ENCODE peak calls at places on chromosome 10, in nine cellular contexts. One of them, this sample, is unnamed. For H3K27me3, the result is how much of the 10 kb centered on the place peaks cover.

GRCh38 chr10:51047857-51048256 is 26.4 kb upstream of the PRKG1 start:
- DNase-seq in tibial artery: no peak
- DNase-seq in esophagus squamous epithelium: no peak
- DNase-seq in psoas muscle: no peak
- DNase-seq in naive thymus-derived CD4-positive, alpha-beta T cell: no peak
- DNase-seq in WERI-Rb-1: no peak
- DNase-seq in GM23338: no peak
- DNase-seq in HCT116: no peak
- DNase-seq in CD4-positive, CD25-positive, alpha-beta regulatory T cell: no peak
- DNase-seq in this sample: no peak

GRCh38 chr10:93261961-93262610 is 188.4 kb downstream of the CYP26A1 start:
- DNase-seq in tibial artery: no peak
- DNase-seq in esophagus squamous epithelium: no peak
- DNase-seq in psoas muscle: no peak
- DNase-seq in naive thymus-derived CD4-positive, alpha-beta T cell: no peak
- DNase-seq in WERI-Rb-1: no peak
- DNase-seq in GM23338: no peak
- DNase-seq in HCT116: no peak
- DNase-seq in CD4-positive, CD25-positive, alpha-beta regulatory T cell: no peak
- DNase-seq in this sample: no peak

GRCh38 chr10:50593523-50593922 is 30.2 kb downstream of the SGMS1 start:
- DNase-seq in tibial artery: no peak
- DNase-seq in esophagus squamous epithelium: no peak
- DNase-seq in psoas muscle: no peak
- DNase-seq in naive thymus-derived CD4-positive, alpha-beta T cell: no peak
- DNase-seq in WERI-Rb-1: no peak
- DNase-seq in GM23338: no peak
- DNase-seq in HCT116: no peak
- DNase-seq in CD4-positive, CD25-positive, alpha-beta regulatory T cell: no peak
- DNase-seq in this sample: no peak

GRCh38 chr10:126455766-126456425 is 67.6 kb upstream of the ADAM12 start:
- DNase-seq in tibial artery: no peak
- DNase-seq in esophagus squamous epithelium: no peak
- DNase-seq in psoas muscle: no peak
- DNase-seq in naive thymus-derived CD4-positive, alpha-beta T cell: no peak
- DNase-seq in WERI-Rb-1: no peak
- DNase-seq in GM23338: no peak
- DNase-seq in HCT116: no peak
- DNase-seq in CD4-positive, CD25-positive, alpha-beta regulatory T cell: no peak
- DNase-seq in this sample: no peak

GRCh38 chr10:128853537-128853936 is 613.5 kb upstream of the MGMT start:
- DNase-seq in tibial artery: no peak
- DNase-seq in esophagus squamous epithelium: no peak
- DNase-seq in psoas muscle: no peak
- DNase-seq in naive thymus-derived CD4-positive, alpha-beta T cell: no peak
- DNase-seq in WERI-Rb-1: no peak
- DNase-seq in GM23338: no peak
- DNase-seq in HCT116: no peak
- DNase-seq in CD4-positive, CD25-positive, alpha-beta regulatory T cell: no peak
- DNase-seq in this sample: no peak

GRCh38 chr10:104253106-104253505 is 1.6 kb upstream of the GSTO1 start:
- DNase-seq in tibial artery: no peak
- DNase-seq in esophagus squamous epithelium: no peak
- DNase-seq in psoas muscle: no peak
- DNase-seq in naive thymus-derived CD4-positive, alpha-beta T cell: no peak
- DNase-seq in WERI-Rb-1: no peak
- DNase-seq in GM23338: no peak
- DNase-seq in HCT116: no peak
- DNase-seq in CD4-positive, CD25-positive, alpha-beta regulatory T cell: no peak
- DNase-seq in this sample: no peak

GRCh38 chr10:127151541-127151940 is 44.9 kb downstream of the INSYN2A start:
- DNase-seq in tibial artery: no peak
- DNase-seq in esophagus squamous epithelium: no peak
- DNase-seq in psoas muscle: no peak
- DNase-seq in naive thymus-derived CD4-positive, alpha-beta T cell: no peak
- DNase-seq in WERI-Rb-1: no peak
- DNase-seq in GM23338: no peak
- DNase-seq in HCT116: no peak
- DNase-seq in CD4-positive, CD25-positive, alpha-beta regulatory T cell: no peak
- DNase-seq in this sample: no peak

GRCh38 chr10:72315611-72316385 is 38.9 kb downstream of the DNAJB12 start:
- DNase-seq in tibial artery: peak
- DNase-seq in esophagus squamous epithelium: no peak
- DNase-seq in psoas muscle: peak
- DNase-seq in naive thymus-derived CD4-positive, alpha-beta T cell: no peak
- DNase-seq in WERI-Rb-1: no peak
- DNase-seq in GM23338: no peak
- DNase-seq in HCT116: no peak
- DNase-seq in CD4-positive, CD25-positive, alpha-beta regulatory T cell: no peak
- DNase-seq in this sample: no peak

GRCh38 chr10:130338588-130339070 is 202.4 kb downstream of the GLRX3 start:
- DNase-seq in tibial artery: no peak
- DNase-seq in esophagus squamous epithelium: no peak
- DNase-seq in psoas muscle: no peak
- DNase-seq in naive thymus-derived CD4-positive, alpha-beta T cell: no peak
- DNase-seq in WERI-Rb-1: no peak
- DNase-seq in GM23338: no peak
- DNase-seq in HCT116: no peak
- DNase-seq in CD4-positive, CD25-positive, alpha-beta regulatory T cell: no peak
- DNase-seq in this sample: no peak

GRCh38 chr10:102919237-102919959 is 1.3 kb downstream of the CNNM2 start:
- DNase-seq in tibial artery: peak
- DNase-seq in esophagus squamous epithelium: no peak
- DNase-seq in psoas muscle: peak
- DNase-seq in naive thymus-derived CD4-positive, alpha-beta T cell: no peak
- DNase-seq in WERI-Rb-1: no peak
- DNase-seq in GM23338: peak
- DNase-seq in HCT116: no peak
- DNase-seq in CD4-positive, CD25-positive, alpha-beta regulatory T cell: peak
- DNase-seq in this sample: no peak

GRCh38 chr10:124379609-124380193 is 39.0 kb downstream of the OAT start:
- DNase-seq in tibial artery: no peak
- DNase-seq in esophagus squamous epithelium: no peak
- DNase-seq in psoas muscle: no peak
- DNase-seq in naive thymus-derived CD4-positive, alpha-beta T cell: no peak
- DNase-seq in WERI-Rb-1: no peak
- DNase-seq in GM23338: no peak
- DNase-seq in HCT116: no peak
- DNase-seq in CD4-positive, CD25-positive, alpha-beta regulatory T cell: no peak
- DNase-seq in this sample: no peak

GRCh38 chr10:10499839-10500238 is 517.8 kb upstream of the CELF2 start:
- DNase-seq in tibial artery: no peak
- DNase-seq in esophagus squamous epithelium: no peak
- DNase-seq in psoas muscle: no peak
- DNase-seq in naive thymus-derived CD4-positive, alpha-beta T cell: no peak
- DNase-seq in WERI-Rb-1: no peak
- DNase-seq in GM23338: no peak
- DNase-seq in HCT116: no peak
- DNase-seq in CD4-positive, CD25-positive, alpha-beta regulatory T cell: no peak
- DNase-seq in this sample: no peak

GRCh38 chr10:77873558-77874380 is 52.8 kb downstream of the DLG5 start:
- DNase-seq in tibial artery: peak
- DNase-seq in esophagus squamous epithelium: no peak
- DNase-seq in psoas muscle: peak
- DNase-seq in naive thymus-derived CD4-positive, alpha-beta T cell: peak
- DNase-seq in WERI-Rb-1: no peak
- DNase-seq in GM23338: no peak
- DNase-seq in HCT116: peak
- DNase-seq in CD4-positive, CD25-positive, alpha-beta regulatory T cell: no peak
- DNase-seq in this sample: peak

GRCh38 chr10:77872151-77872946 is 54.2 kb downstream of the DLG5 start:
- DNase-seq in tibial artery: no peak
- DNase-seq in esophagus squamous epithelium: no peak
- DNase-seq in psoas muscle: peak
- DNase-seq in naive thymus-derived CD4-positive, alpha-beta T cell: no peak
- DNase-seq in WERI-Rb-1: no peak
- DNase-seq in GM23338: no peak
- DNase-seq in HCT116: no peak
- DNase-seq in CD4-positive, CD25-positive, alpha-beta regulatory T cell: no peak
- DNase-seq in this sample: no peak

GRCh38 chr10:77875730-77876129 is 50.8 kb downstream of the DLG5 start:
- DNase-seq in tibial artery: no peak
- DNase-seq in esophagus squamous epithelium: no peak
- DNase-seq in psoas muscle: no peak
- DNase-seq in naive thymus-derived CD4-positive, alpha-beta T cell: no peak
- DNase-seq in WERI-Rb-1: no peak
- DNase-seq in GM23338: no peak
- DNase-seq in HCT116: no peak
- DNase-seq in CD4-positive, CD25-positive, alpha-beta regulatory T cell: no peak
- DNase-seq in this sample: no peak

GRCh38 chr10:77874872-77875271 is 51.7 kb downstream of the DLG5 start:
- DNase-seq in tibial artery: no peak
- DNase-seq in esophagus squamous epithelium: no peak
- DNase-seq in psoas muscle: no peak
- DNase-seq in naive thymus-derived CD4-positive, alpha-beta T cell: no peak
- DNase-seq in WERI-Rb-1: no peak
- DNase-seq in GM23338: no peak
- DNase-seq in HCT116: no peak
- DNase-seq in CD4-positive, CD25-positive, alpha-beta regulatory T cell: no peak
- DNase-seq in this sample: no peak

DNA sequence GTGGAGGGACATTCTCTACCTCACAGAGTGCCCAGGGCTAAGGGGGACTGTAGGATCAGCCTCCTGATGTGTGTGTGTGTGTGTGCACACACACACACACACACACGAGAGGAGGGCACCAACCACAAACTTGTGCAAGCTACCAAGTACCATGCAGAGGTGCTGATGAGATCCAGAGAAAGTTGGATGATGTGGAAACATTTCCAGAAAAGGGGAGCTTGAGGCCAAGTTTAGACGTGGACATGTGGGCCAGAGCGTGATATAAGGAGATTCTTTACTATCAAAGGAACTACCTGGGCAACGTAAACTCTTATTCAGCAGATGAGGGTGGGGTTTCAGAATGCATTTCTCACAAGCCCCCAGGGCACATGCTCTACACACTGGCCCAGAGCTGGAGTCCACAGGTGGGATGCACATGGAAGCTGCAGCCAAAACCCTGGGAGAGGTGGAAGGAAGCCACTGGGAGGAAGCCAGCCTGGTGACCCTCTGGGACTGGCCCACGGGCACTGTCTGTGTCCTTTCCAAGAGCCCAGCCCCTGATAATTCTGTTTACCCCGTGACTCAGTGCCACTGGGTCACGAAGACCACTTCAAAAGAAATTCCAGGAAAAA is 53.5 kb downstream of the DLG5 start:
- DNase-seq in tibial artery: no peak
- DNase-seq in esophagus squamous epithelium: no peak
- DNase-seq in psoas muscle: no peak
- DNase-seq in naive thymus-derived CD4-positive, alpha-beta T cell: no peak
- DNase-seq in WERI-Rb-1: no peak
- DNase-seq in GM23338: no peak
- DNase-seq in HCT116: no peak
- DNase-seq in CD4-positive, CD25-positive, alpha-beta regulatory T cell: no peak
- DNase-seq in this sample: no peak
- H3K27ac ChIP-seq in tibial artery: no peak
- H3K27ac ChIP-seq in esophagus squamous epithelium: peak
- H3K27ac ChIP-seq in psoas muscle: peak
- H3K27ac ChIP-seq in naive thymus-derived CD4-positive, alpha-beta T cell: no peak
- H3K27ac ChIP-seq in WERI-Rb-1: no peak
- H3K27ac ChIP-seq in GM23338: no peak
- H3K27ac ChIP-seq in HCT116: peak
- H3K27ac ChIP-seq in CD4-positive, CD25-positive, alpha-beta regulatory T cell: no peak
- H3K27ac ChIP-seq in this sample: no peak

GRCh38 chr10:34513636-34514035 is 301.5 kb downstream of the PARD3 start:
- DNase-seq in tibial artery: no peak
- DNase-seq in esophagus squamous epithelium: no peak
- DNase-seq in psoas muscle: no peak
- DNase-seq in naive thymus-derived CD4-positive, alpha-beta T cell: no peak
- DNase-seq in WERI-Rb-1: no peak
- DNase-seq in GM23338: no peak
- DNase-seq in HCT116: no peak
- DNase-seq in CD4-positive, CD25-positive, alpha-beta regulatory T cell: no peak
- DNase-seq in this sample: no peak
- H3K27me3 ChIP-seq in tibial artery: under half
- H3K27me3 ChIP-seq in esophagus squamous epithelium: under half
- H3K27me3 ChIP-seq in psoas muscle: under half
- H3K27me3 ChIP-seq in naive thymus-derived CD4-positive, alpha-beta T cell: under half
- H3K27me3 ChIP-seq in WERI-Rb-1: under half
- H3K27me3 ChIP-seq in GM23338: under half
- H3K27me3 ChIP-seq in HCT116: under half
- H3K27me3 ChIP-seq in CD4-positive, CD25-positive, alpha-beta regulatory T cell: under half
- H3K27me3 ChIP-seq in this sample: under half

DNA sequence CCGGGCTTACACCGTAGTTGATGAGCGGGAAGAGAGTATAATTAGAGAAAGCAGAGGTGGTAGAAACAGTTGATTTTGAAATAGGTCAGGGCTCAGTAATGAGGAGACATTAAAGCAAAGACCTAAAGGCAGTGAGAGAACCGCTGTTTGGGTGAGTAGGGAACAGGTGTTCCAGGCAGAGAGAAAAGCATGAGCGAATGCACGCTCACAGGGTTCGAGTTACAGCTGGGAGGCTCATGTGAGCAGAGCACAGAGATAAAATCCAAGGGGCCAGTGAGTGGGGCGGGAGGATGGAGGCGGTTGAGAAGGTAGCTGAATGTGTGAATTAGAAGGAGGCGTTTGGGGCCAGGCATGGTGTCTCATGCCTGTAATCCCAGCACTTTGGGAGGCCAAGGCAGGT is 39.9 kb downstream of the APBB1IP start:
- DNase-seq in tibial artery: no peak
- DNase-seq in esophagus squamous epithelium: no peak
- DNase-seq in psoas muscle: no peak
- DNase-seq in naive thymus-derived CD4-positive, alpha-beta T cell: no peak
- DNase-seq in WERI-Rb-1: peak
- DNase-seq in GM23338: no peak
- DNase-seq in HCT116: no peak
- DNase-seq in CD4-positive, CD25-positive, alpha-beta regulatory T cell: no peak
- DNase-seq in this sample: no peak
- H3K27ac ChIP-seq in tibial artery: no peak
- H3K27ac ChIP-seq in esophagus squamous epithelium: no peak
- H3K27ac ChIP-seq in psoas muscle: no peak
- H3K27ac ChIP-seq in naive thymus-derived CD4-positive, alpha-beta T cell: peak
- H3K27ac ChIP-seq in WERI-Rb-1: no peak
- H3K27ac ChIP-seq in GM23338: no peak
- H3K27ac ChIP-seq in HCT116: no peak
- H3K27ac ChIP-seq in CD4-positive, CD25-positive, alpha-beta regulatory T cell: peak
- H3K27ac ChIP-seq in this sample: peak

DNA sequence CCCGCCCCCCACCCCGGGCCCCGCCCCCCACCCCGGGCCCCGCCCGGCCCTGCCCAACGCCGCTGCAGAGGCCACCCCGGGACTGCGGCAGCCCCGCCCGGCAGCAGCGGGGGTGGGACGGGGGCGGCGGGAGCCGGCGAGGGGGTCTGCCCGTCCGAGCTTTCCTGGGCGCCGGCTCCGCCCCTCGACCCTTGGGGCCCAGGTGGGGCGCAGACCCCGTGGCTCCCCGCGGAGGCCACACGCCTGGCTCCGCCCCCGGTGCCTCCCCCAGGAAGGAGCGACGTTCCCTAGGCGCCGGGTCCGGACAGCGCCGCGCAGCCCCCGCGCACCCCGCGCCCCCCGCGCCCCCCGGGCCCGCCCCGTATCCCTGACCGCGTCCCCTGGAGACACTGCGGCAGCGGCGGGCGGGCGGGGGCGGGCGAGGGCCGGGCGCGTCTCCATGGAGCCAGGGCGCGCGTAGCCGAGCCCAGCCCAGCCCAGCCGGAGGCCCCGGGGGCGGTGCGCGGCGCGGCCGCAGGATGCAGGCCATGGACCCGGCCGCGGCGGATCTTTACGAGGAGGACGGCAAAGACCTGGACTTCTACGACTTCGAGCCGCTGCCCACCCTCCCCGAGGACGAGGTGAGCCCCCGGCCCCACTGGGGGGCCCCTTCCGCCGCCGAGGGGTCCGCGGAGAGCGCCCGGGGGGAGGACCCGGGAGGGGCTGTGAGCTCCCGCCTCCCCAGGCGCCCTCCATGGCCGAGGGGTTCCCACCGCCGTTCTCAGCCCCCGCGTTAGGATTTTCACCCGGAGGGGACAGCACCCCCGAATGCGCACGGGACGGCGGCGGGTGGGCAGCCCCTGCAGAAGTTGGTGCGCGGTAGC is at the start of gene KNDC1:
- DNase-seq in tibial artery: no peak
- DNase-seq in esophagus squamous epithelium: no peak
- DNase-seq in psoas muscle: no peak
- DNase-seq in naive thymus-derived CD4-positive, alpha-beta T cell: no peak
- DNase-seq in WERI-Rb-1: peak
- DNase-seq in GM23338: peak
- DNase-seq in HCT116: no peak
- DNase-seq in CD4-positive, CD25-positive, alpha-beta regulatory T cell: no peak
- DNase-seq in this sample: no peak
- H3K27me3 ChIP-seq in tibial artery: half or more
- H3K27me3 ChIP-seq in esophagus squamous epithelium: under half
- H3K27me3 ChIP-seq in psoas muscle: half or more
- H3K27me3 ChIP-seq in naive thymus-derived CD4-positive, alpha-beta T cell: under half
- H3K27me3 ChIP-seq in WERI-Rb-1: under half
- H3K27me3 ChIP-seq in GM23338: under half
- H3K27me3 ChIP-seq in HCT116: under half
- H3K27me3 ChIP-seq in CD4-positive, CD25-positive, alpha-beta regulatory T cell: under half
- H3K27me3 ChIP-seq in this sample: under half